ENCODE peak calls at places on chromosomes 2 and 18, in four cellular contexts. O, N, U and X are unnamed samples.

GRCh38 chr2:97662386-97662894 is 1.4 kb downstream of the ACTR1B start:
- DNase-seq in U (no peak), O (no peak), N (no peak), X (no peak)

GRCh38 chr2:101806123-101806522 is 108.6 kb downstream of the MAP4K4 start:
- DNase-seq in N (peak), U (no peak), O (no peak), X (peak)

GRCh38 chr2:85921659-85922058 is 32.9 kb upstream of the ST3GAL5 start:
- DNase-seq in U (no peak), O (no peak), N (no peak), X (no peak)

GRCh38 chr2:64944484-64944883 is 44.7 kb upstream of the SLC1A4 start:
- DNase-seq in U (no peak), N (peak), O (no peak), X (no peak)

GRCh38 chr18:48888681-48889080 is 62.1 kb downstream of the SMAD7 start:
- DNase-seq in U (no peak), O (no peak), N (no peak), X (no peak)

GRCh38 chr18:24176727-24177416 is 38.0 kb downstream of the CABYR start:
- DNase-seq in O (peak), U (peak), N (peak), X (peak)

GRCh38 chr2:96534701-96535181 is 1.8 kb upstream of the ARID5A start:
- DNase-seq in N (no peak), O (no peak), U (no peak), X (no peak)

GRCh38 chr2:9336534-9337354 is 86.6 kb downstream of the ITGB1BP1 start:
- DNase-seq in U (no peak), O (peak), N (peak), X (peak)

GRCh38 chr18:62678847-62679535 is 36.4 kb upstream of the PHLPP1 start:
- DNase-seq in U (no peak), O (no peak), N (no peak), X (no peak)

GRCh38 chr2:200301953-200302628 is 4.4 kb upstream of the SPATS2L start:
- DNase-seq in U (no peak), O (no peak), N (no peak), X (no peak)

GRCh38 chr18:7878265-7879173 is 311.4 kb downstream of the PTPRM start:
- DNase-seq in U (no peak), N (no peak), O (no peak), X (no peak)

GRCh38 chr2:200592414-200593075 is 6.7 kb downstream of the AOX1 start:
- DNase-seq in U (no peak), N (no peak), O (no peak), X (no peak)

GRCh38 chr18:6629635-6630140 is 99.8 kb upstream of the ARHGAP28 start:
- DNase-seq in N (no peak), U (no peak), O (no peak), X (no peak)

GRCh38 chr2:176907341-176907740 is 305.3 kb upstream of the HNRNPA3 start:
- DNase-seq in O (no peak), U (no peak), N (no peak), X (no peak)

GRCh38 chr18:66508937-66509336 is 95.0 kb downstream of the CDH19 start:
- DNase-seq in O (no peak), N (no peak), U (no peak), X (no peak)

GRCh38 chr18:70190529-70190928 is 15.0 kb downstream of the RTTN start:
- DNase-seq in O (no peak), N (no peak), U (no peak), X (no peak)

GRCh38 chr2:238133499-238134392 is 4.7 kb upstream of the KLHL30 start:
- DNase-seq in U (no peak), O (no peak), N (no peak), X (no peak)

GRCh38 chr2:42762155-42762554 is 1.8 kb downstream of the OXER1 start:
- DNase-seq in O (no peak), U (no peak), N (no peak), X (peak)

GRCh38 chr2:42770288-42771131 is 6.6 kb upstream of the OXER1 start:
- DNase-seq in U (no peak), N (no peak), O (no peak), X (no peak)

GRCh38 chr2:24873619-24874018 is 46.4 kb downstream of the ADCY3 start:
- DNase-seq in O (no peak), U (no peak), N (no peak), X (no peak)

GRCh38 chr2:128410035-128410757 is 91.5 kb upstream of the HS6ST1 start:
- DNase-seq in U (no peak), N (no peak), O (no peak), X (no peak)

GRCh38 chr2:226426292-226426736 is 373.3 kb downstream of the IRS1 start:
- DNase-seq in N (peak), O (no peak), U (no peak), X (no peak)

GRCh38 chr2:224890407-224890806 is 151.9 kb downstream of the DOCK10 start:
- DNase-seq in O (no peak), U (no peak), N (no peak), X (peak)

GRCh38 chr2:144519934-144520717 is at the start of gene ZEB2:
- DNase-seq in U (peak), N (no peak), O (peak), X (peak)

GRCh38 chr2:204892506-204893255 is 347.4 kb downstream of the PARD3B start:
- DNase-seq in U (no peak), N (no peak), O (no peak), X (no peak)

GRCh38 chr2:191417746-191418145 is 172.5 kb downstream of the MYO1B start:
- DNase-seq in N (no peak), U (no peak), O (no peak), X (no peak)

GRCh38 chr2:191412353-191412752 is 167.1 kb downstream of the MYO1B start:
- DNase-seq in O (peak), U (no peak), N (no peak), X (no peak)

GRCh38 chr2:191411472-191411871 is 166.3 kb downstream of the MYO1B start:
- DNase-seq in U (no peak), O (no peak), N (no peak), X (no peak)

GRCh38 chr2:191415101-191415500 is 169.9 kb downstream of the MYO1B start:
- DNase-seq in N (no peak), O (no peak), U (no peak), X (no peak)

DNA sequence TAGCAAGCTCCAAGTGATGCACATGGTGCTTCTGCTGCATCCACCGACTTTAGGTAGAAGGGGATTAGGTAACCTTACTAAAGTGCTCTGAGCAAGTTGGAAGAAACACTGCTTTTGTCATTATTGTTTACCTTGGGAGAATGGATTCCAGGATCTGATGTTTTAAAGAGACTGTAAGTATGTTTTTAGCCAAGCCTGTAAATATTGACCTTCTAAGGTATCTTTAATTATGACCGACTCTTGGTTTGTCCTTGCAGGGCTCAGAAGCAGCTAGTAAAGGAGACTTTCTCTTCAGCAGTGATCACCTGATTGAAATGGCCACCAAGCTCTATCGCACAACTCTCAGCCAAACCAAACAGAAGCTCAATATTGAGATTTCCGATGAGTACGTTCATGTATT is 170.7 kb downstream of the MYO1B start:
- DNase-seq in U (no peak), O (no peak), N (no peak), X (no peak)
- H3K4me3 ChIP-seq in U (no peak), O (no peak), N (no peak), X (no peak)

GRCh38 chr2:161161074-161161577 is 898 bp downstream of the TANK start:
- DNase-seq in U (no peak), N (no peak), O (no peak), X (no peak)
- H3K27ac ChIP-seq in U (peak), N (peak), O (peak), X (peak)

GRCh38 chr2:45770773-45771172 is 119.3 kb downstream of the PRKCE start:
- DNase-seq in N (no peak), U (no peak), O (no peak), X (no peak)
- H3K4me3 ChIP-seq in N (no peak), U (no peak), O (no peak), X (no peak)

DNA sequence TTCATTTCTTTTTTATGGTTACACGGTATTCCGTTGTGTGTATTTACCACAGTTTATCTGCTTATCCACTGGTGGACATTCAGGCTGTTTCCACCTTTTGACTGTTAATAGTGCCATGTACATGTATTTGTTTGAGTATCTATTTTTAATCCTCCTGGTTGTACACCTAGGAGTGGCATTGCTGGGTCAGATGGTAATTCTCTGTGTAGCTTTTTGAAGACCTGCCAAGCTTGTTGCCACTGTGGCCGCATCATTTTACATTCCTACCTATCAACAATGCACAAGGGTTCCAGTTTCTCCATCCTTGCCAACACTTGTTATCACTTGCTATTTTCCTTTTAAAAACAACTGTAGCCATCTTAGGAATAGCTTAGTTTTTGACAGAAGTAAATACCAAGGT is 13.3 kb downstream of the MPHOSPH10 start:
- DNase-seq in O (no peak), N (no peak), U (no peak), X (no peak)
- H3K27ac ChIP-seq in O (no peak), N (no peak), U (no peak), X (no peak)

DNA sequence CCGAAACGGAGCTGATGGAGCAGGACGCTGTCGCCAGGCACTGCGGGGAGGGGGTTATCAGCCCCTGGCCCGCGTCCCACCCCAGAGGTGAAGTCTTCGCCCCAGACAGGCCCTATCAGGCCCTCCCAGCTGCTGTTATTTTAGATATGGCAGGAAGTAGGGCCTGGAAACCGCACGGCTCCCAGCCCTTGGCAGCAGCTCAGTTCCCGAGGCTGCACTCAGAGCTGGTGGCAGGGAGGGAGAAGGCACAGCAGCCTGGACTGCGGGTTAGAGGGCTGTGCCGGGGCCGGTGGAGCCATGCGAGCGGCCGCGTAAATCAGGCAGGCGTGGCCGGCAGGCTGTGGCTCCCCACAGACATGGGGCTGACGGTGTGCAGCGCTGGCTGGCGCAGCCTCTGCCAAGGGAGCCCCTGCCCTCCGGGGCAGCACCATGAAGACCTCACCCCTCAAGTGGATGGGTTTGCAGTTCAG is 111.4 kb downstream of the NFATC1 start:
- DNase-seq in O (no peak), U (peak), N (no peak), X (no peak)
- H3K4me3 ChIP-seq in O (peak), U (peak), N (no peak), X (peak)

DNA sequence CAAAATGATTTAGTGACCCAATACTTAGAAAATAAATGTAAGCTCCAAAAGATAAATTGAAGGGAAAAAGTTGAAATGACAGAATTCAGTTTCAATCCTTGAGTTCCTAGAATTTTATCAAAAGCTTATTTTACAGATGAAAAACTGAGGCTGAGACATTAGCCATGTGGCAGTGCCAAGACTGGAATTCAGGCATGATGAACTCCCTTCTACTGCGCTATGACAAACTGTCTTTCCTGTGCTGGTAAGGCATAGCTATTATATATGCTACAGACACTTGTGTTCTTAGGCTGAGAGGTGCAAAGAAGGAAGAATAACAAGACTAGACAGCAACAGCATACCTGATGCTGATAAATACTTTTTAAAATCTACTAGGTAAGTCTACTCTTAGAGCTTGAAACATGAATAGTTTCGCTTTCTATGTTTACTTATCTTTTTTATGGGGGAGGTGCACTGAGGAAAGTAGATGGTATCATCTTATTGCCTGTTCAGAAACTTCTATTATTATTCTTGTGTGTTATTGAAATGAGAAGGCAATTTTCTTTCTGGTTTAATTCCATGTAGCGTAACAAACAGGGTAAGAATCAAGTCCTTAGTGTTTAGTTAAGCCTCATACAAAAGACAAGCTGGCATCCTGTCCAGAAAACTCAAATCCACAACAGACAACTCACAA is 1.8 kb downstream of the TTC32 start:
- DNase-seq in O (no peak), N (no peak), U (no peak), X (peak)
- H3K27ac ChIP-seq in O (no peak), N (peak), U (peak), X (no peak)